ENCODE peak calls at places on chromosomes 11 and 22, in four cellular contexts. One of them, this sample, is unnamed.

GRCh38 chr11:76680517-76681425 is 10.2 kb upstream of the LRRC32 start:
- DNase-seq in HFFc6: peak
- DNase-seq in astrocyte of the spinal cord: peak
- DNase-seq in PC-9: peak
- DNase-seq in this sample: peak

GRCh38 chr11:32121012-32121411 is 30.1 kb downstream of the RCN1 start:
- DNase-seq in astrocyte of the spinal cord: no peak
- DNase-seq in HFFc6: no peak
- DNase-seq in PC-9: no peak
- DNase-seq in this sample: no peak

GRCh38 chr22:48315415-48316244 is 1512.0 kb downstream of the BRD1 start:
- DNase-seq in astrocyte of the spinal cord: no peak
- DNase-seq in PC-9: no peak
- DNase-seq in HFFc6: no peak
- DNase-seq in this sample: no peak

GRCh38 chr11:103543456-103543855 is 434.2 kb downstream of the DYNC2H1 start:
- DNase-seq in HFFc6: no peak
- DNase-seq in astrocyte of the spinal cord: no peak
- DNase-seq in PC-9: no peak
- DNase-seq in this sample: no peak

GRCh38 chr22:40044102-40044869 is 49.5 kb downstream of the FAM83F start:
- DNase-seq in astrocyte of the spinal cord: peak
- DNase-seq in HFFc6: peak
- DNase-seq in PC-9: peak
- DNase-seq in this sample: peak

GRCh38 chr11:47056261-47056915 is 119.8 kb downstream of the CSTPP1 start:
- DNase-seq in HFFc6: peak
- DNase-seq in astrocyte of the spinal cord: peak
- DNase-seq in PC-9: no peak
- DNase-seq in this sample: no peak

GRCh38 chr22:46609175-46609690 is 11.0 kb upstream of the GRAMD4 start:
- DNase-seq in PC-9: no peak
- DNase-seq in astrocyte of the spinal cord: no peak
- DNase-seq in HFFc6: no peak
- DNase-seq in this sample: no peak

GRCh38 chr11:44598831-44599230 is 33.4 kb downstream of the CD82 start:
- DNase-seq in astrocyte of the spinal cord: no peak
- DNase-seq in PC-9: no peak
- DNase-seq in HFFc6: no peak
- DNase-seq in this sample: no peak

GRCh38 chr11:64510759-64511158 is 80.3 kb upstream of the SLC22A12 start:
- DNase-seq in HFFc6: no peak
- DNase-seq in astrocyte of the spinal cord: no peak
- DNase-seq in PC-9: no peak
- DNase-seq in this sample: no peak

GRCh38 chr22:44595841-44596341 is 97.9 kb upstream of the RTL6 start:
- DNase-seq in astrocyte of the spinal cord: peak
- DNase-seq in HFFc6: no peak
- DNase-seq in PC-9: no peak
- DNase-seq in this sample: no peak

GRCh38 chr11:114399903-114400221 is 449 bp downstream of the C11orf71 start:
- DNase-seq in HFFc6: no peak
- DNase-seq in PC-9: no peak
- DNase-seq in astrocyte of the spinal cord: no peak
- DNase-seq in this sample: peak

GRCh38 chr11:72497731-72498130 is 63.4 kb upstream of the CLPB start:
- DNase-seq in astrocyte of the spinal cord: no peak
- DNase-seq in HFFc6: no peak
- DNase-seq in PC-9: no peak
- DNase-seq in this sample: no peak

GRCh38 chr11:72494109-72494429 is 59.7 kb upstream of the CLPB start:
- DNase-seq in PC-9: no peak
- DNase-seq in astrocyte of the spinal cord: no peak
- DNase-seq in HFFc6: no peak
- DNase-seq in this sample: no peak

GRCh38 chr11:72491001-72491400 is 56.7 kb upstream of the CLPB start:
- DNase-seq in astrocyte of the spinal cord: no peak
- DNase-seq in PC-9: no peak
- DNase-seq in HFFc6: no peak
- DNase-seq in this sample: no peak

DNA sequence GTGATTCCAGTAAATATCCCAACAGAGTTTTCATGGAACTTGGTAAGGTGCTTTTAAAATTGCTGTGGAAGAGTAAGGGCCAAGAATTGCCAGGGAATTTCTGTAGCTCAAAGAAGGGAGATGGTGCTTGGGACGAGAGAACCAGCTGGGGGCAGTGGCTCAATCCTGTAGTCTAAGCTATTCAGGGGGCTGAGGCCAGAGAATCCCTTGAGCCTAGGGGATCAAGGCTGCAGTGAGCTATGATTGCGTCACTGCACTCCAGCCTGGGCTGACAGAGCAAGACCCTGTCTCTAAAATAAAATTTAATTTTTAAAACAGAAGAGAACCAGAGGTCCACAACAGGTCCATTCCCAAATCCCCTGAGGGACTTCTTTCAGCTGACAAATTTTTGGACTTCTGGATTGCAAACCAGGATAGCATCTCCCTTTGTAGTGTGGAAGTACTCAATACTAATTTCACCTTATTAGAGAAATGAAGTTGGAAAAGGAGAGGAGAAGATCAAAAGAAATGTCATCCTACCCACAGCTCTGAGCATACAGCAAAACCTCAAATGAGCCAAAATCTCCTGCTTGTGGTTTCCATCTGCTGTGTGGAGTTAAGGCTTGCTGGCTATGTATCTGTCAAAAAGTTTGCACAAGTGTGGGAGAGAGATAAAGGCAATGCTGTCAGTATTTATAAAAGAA is 59.2 kb upstream of the CLPB start:
- DNase-seq in HFFc6: no peak
- DNase-seq in astrocyte of the spinal cord: no peak
- DNase-seq in PC-9: no peak
- DNase-seq in this sample: no peak
- TF ChIP-seq CTCF in HFFc6: no peak
- TF ChIP-seq CTCF in astrocyte of the spinal cord: no peak
- TF ChIP-seq CTCF in PC-9: no peak
- TF ChIP-seq CTCF in this sample: no peak

GRCh38 chr11:96241351-96241841 is 101.6 kb downstream of the MAML2 start:
- DNase-seq in PC-9: no peak
- DNase-seq in HFFc6: no peak
- DNase-seq in astrocyte of the spinal cord: no peak
- DNase-seq in this sample: no peak
- TF ChIP-seq CTCF in PC-9: peak
- TF ChIP-seq CTCF in HFFc6: peak
- TF ChIP-seq CTCF in astrocyte of the spinal cord: no peak
- TF ChIP-seq CTCF in this sample: peak

GRCh38 chr11:35662061-35662648 is 420 bp upstream of the TRIM44 start:
- DNase-seq in PC-9: peak
- DNase-seq in astrocyte of the spinal cord: no peak
- DNase-seq in HFFc6: no peak
- DNase-seq in this sample: no peak
- TF ChIP-seq CTCF in PC-9: no peak
- TF ChIP-seq CTCF in astrocyte of the spinal cord: no peak
- TF ChIP-seq CTCF in HFFc6: no peak
- TF ChIP-seq CTCF in this sample: no peak

GRCh38 chr11:7518811-7519562 is 5.2 kb downstream of the PPFIBP2 start:
- DNase-seq in PC-9: no peak
- DNase-seq in HFFc6: no peak
- DNase-seq in astrocyte of the spinal cord: no peak
- DNase-seq in this sample: no peak
- TF ChIP-seq CTCF in PC-9: no peak
- TF ChIP-seq CTCF in HFFc6: no peak
- TF ChIP-seq CTCF in astrocyte of the spinal cord: no peak
- TF ChIP-seq CTCF in this sample: no peak

GRCh38 chr11:73331138-73331916 is 23.3 kb downstream of the ARHGEF17 start:
- DNase-seq in HFFc6: no peak
- DNase-seq in astrocyte of the spinal cord: no peak
- DNase-seq in PC-9: no peak
- DNase-seq in this sample: peak
- TF ChIP-seq CTCF in HFFc6: no peak
- TF ChIP-seq CTCF in astrocyte of the spinal cord: no peak
- TF ChIP-seq CTCF in PC-9: no peak
- TF ChIP-seq CTCF in this sample: no peak

DNA sequence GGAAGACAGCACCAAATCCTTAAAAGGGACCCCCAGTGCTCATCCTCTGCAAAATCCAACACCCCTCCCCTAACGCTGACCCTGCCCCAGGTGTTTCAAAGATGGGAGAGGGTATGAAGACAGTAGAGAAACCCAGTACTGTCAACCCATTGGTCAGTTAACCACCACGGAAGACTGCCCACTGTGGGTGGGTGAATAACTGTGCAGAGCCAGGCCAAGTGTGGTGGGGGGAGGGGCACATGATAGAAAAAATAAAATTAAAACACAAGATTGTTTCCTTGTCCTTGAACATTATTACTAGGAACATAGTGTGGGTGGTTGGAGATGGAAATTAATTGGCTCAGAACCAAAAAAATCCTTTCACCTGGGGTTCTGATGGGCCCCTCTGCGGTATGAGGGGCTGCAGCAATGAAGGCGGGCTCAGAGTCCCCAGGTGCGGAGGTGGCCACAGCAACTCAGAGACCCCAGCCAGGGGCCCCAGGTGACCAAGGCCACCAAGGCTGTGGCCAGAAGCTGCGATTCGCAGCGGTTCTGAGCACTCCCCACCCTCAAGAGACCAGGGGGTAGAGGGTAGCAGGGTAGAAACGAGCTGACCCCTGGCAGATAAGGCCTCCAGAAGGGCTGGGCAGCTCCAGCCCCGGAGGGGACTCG is 1.1 kb downstream of the TNKS1BP1 start:
- DNase-seq in PC-9: no peak
- DNase-seq in astrocyte of the spinal cord: peak
- DNase-seq in HFFc6: peak
- DNase-seq in this sample: no peak
- TF ChIP-seq CTCF in PC-9: no peak
- TF ChIP-seq CTCF in astrocyte of the spinal cord: peak
- TF ChIP-seq CTCF in HFFc6: peak
- TF ChIP-seq CTCF in this sample: no peak

DNA sequence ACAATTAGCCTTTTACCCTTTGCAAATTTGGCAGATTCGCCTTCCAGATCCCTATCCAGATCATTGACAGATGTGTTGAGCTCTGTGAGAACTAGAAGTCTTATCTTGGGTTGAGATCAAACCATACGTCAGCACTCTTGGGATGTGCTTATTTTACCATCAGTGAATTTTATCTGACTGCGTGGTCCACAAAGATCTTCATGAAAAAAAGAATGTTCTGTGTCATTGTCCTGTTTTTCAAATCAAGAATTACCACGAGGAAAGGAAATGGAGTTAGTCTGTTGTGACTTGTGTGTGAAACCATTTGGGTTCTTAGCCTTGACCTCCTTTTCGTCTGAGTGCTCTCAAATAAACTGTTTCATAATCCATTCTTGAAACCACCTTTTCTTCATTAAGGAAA is 86.2 kb upstream of the SORL1-AS1 start:
- DNase-seq in PC-9: no peak
- DNase-seq in astrocyte of the spinal cord: no peak
- DNase-seq in HFFc6: no peak
- DNase-seq in this sample: no peak
- TF ChIP-seq CTCF in PC-9: no peak
- TF ChIP-seq CTCF in astrocyte of the spinal cord: no peak
- TF ChIP-seq CTCF in HFFc6: no peak
- TF ChIP-seq CTCF in this sample: no peak